ENCODE peak calls at places on chromosomes 2 and 18, in nine cellular contexts. One of them, this sample, is unnamed.

GRCh38 chr2:172088245-172089004 is 3.1 kb downstream of the DLX1 start:
- DNase-seq in posterior vena cava: no peak
- DNase-seq in NCI-H2029 treated with DMSO at 0.1 percent for 48 hours: no peak
- DNase-seq in GM23338: peak; percentile 66
- DNase-seq in ovary: no peak
- DNase-seq in psoas muscle: no peak
- DNase-seq in RCC 7860: no peak
- DNase-seq in GM18507: no peak
- DNase-seq in DMS153: no peak
- DNase-seq in this sample: no peak

GRCh38 chr18:57737661-57738060 is 65.5 kb downstream of the ATP8B1 start:
- DNase-seq in NCI-H2029 treated with DMSO at 0.1 percent for 48 hours: no peak
- DNase-seq in RCC 7860: peak; percentile 68
- DNase-seq in psoas muscle: peak; percentile 75
- DNase-seq in GM23338: no peak
- DNase-seq in GM18507: no peak
- DNase-seq in posterior vena cava: peak; percentile 93
- DNase-seq in DMS153: no peak
- DNase-seq in ovary: no peak
- DNase-seq in this sample: no peak

GRCh38 chr18:44627245-44627644 is 53.4 kb upstream of the SETBP1 start:
- DNase-seq in DMS153: no peak
- DNase-seq in GM18507: no peak
- DNase-seq in psoas muscle: no peak
- DNase-seq in NCI-H2029 treated with DMSO at 0.1 percent for 48 hours: no peak
- DNase-seq in ovary: no peak
- DNase-seq in GM23338: no peak
- DNase-seq in posterior vena cava: no peak
- DNase-seq in RCC 7860: peak; percentile 41
- DNase-seq in this sample: no peak

GRCh38 chr2:207311316-207312005 is 145.7 kb upstream of the KLF7 start:
- DNase-seq in RCC 7860: peak; percentile 84
- DNase-seq in NCI-H2029 treated with DMSO at 0.1 percent for 48 hours: no peak
- DNase-seq in DMS153: peak; percentile 78
- DNase-seq in GM18507: no peak
- DNase-seq in psoas muscle: peak; percentile 25
- DNase-seq in posterior vena cava: no peak
- DNase-seq in ovary: no peak
- DNase-seq in GM23338: no peak
- DNase-seq in this sample: peak; percentile 73

GRCh38 chr2:153866595-153866994 is 5.1 kb upstream of the GALNT13 start:
- DNase-seq in RCC 7860: no peak
- DNase-seq in GM23338: no peak
- DNase-seq in DMS153: no peak
- DNase-seq in ovary: no peak
- DNase-seq in posterior vena cava: no peak
- DNase-seq in psoas muscle: no peak
- DNase-seq in GM18507: no peak
- DNase-seq in NCI-H2029 treated with DMSO at 0.1 percent for 48 hours: no peak
- DNase-seq in this sample: no peak

GRCh38 chr2:112149194-112149593 is 11.0 kb downstream of the FBLN7 start:
- DNase-seq in RCC 7860: no peak
- DNase-seq in DMS153: no peak
- DNase-seq in posterior vena cava: peak; percentile 63
- DNase-seq in NCI-H2029 treated with DMSO at 0.1 percent for 48 hours: no peak
- DNase-seq in GM18507: no peak
- DNase-seq in psoas muscle: no peak
- DNase-seq in GM23338: no peak
- DNase-seq in ovary: no peak
- DNase-seq in this sample: no peak

GRCh38 chr2:171365778-171366177 is 68.0 kb downstream of the METTL8 start:
- DNase-seq in NCI-H2029 treated with DMSO at 0.1 percent for 48 hours: no peak
- DNase-seq in DMS153: no peak
- DNase-seq in ovary: no peak
- DNase-seq in RCC 7860: no peak
- DNase-seq in psoas muscle: no peak
- DNase-seq in posterior vena cava: no peak
- DNase-seq in GM23338: no peak
- DNase-seq in GM18507: no peak
- DNase-seq in this sample: no peak

GRCh38 chr2:1930956-1931914 is 186.9 kb upstream of the PXDN start:
- DNase-seq in psoas muscle: no peak
- DNase-seq in RCC 7860: no peak
- DNase-seq in posterior vena cava: no peak
- DNase-seq in GM18507: no peak
- DNase-seq in GM23338: no peak
- DNase-seq in NCI-H2029 treated with DMSO at 0.1 percent for 48 hours: no peak
- DNase-seq in DMS153: no peak
- DNase-seq in ovary: no peak
- DNase-seq in this sample: no peak

GRCh38 chr2:38572167-38572566 is 30.6 kb downstream of the HNRNPLL start:
- DNase-seq in RCC 7860: no peak
- DNase-seq in psoas muscle: no peak
- DNase-seq in DMS153: no peak
- DNase-seq in GM18507: no peak
- DNase-seq in NCI-H2029 treated with DMSO at 0.1 percent for 48 hours: no peak
- DNase-seq in posterior vena cava: no peak
- DNase-seq in GM23338: no peak
- DNase-seq in ovary: peak; percentile 44
- DNase-seq in this sample: no peak

GRCh38 chr18:56789004-56789888 is 138.1 kb downstream of the WDR7 start:
- DNase-seq in DMS153: no peak
- DNase-seq in GM23338: peak; percentile 81
- DNase-seq in ovary: no peak
- DNase-seq in NCI-H2029 treated with DMSO at 0.1 percent for 48 hours: no peak
- DNase-seq in RCC 7860: no peak
- DNase-seq in posterior vena cava: no peak
- DNase-seq in psoas muscle: no peak
- DNase-seq in GM18507: no peak
- DNase-seq in this sample: peak; percentile 13

GRCh38 chr2:237315881-237316225 is 98.1 kb downstream of the COL6A3 start:
- DNase-seq in GM18507: no peak
- DNase-seq in posterior vena cava: no peak
- DNase-seq in psoas muscle: no peak
- DNase-seq in DMS153: no peak
- DNase-seq in ovary: no peak
- DNase-seq in RCC 7860: no peak
- DNase-seq in GM23338: no peak
- DNase-seq in NCI-H2029 treated with DMSO at 0.1 percent for 48 hours: no peak
- DNase-seq in this sample: no peak

GRCh38 chr2:234488913-234489451 is 7.9 kb downstream of the ARL4C start:
- DNase-seq in DMS153: no peak
- DNase-seq in RCC 7860: no peak
- DNase-seq in ovary: no peak
- DNase-seq in posterior vena cava: peak; percentile 54
- DNase-seq in psoas muscle: no peak
- DNase-seq in GM18507: peak; percentile 33
- DNase-seq in NCI-H2029 treated with DMSO at 0.1 percent for 48 hours: no peak
- DNase-seq in GM23338: no peak
- DNase-seq in this sample: no peak

GRCh38 chr2:232653441-232653840 is 20.0 kb downstream of the EFHD1 start:
- DNase-seq in GM18507: no peak
- DNase-seq in ovary: no peak
- DNase-seq in NCI-H2029 treated with DMSO at 0.1 percent for 48 hours: no peak
- DNase-seq in GM23338: no peak
- DNase-seq in psoas muscle: no peak
- DNase-seq in posterior vena cava: no peak
- DNase-seq in RCC 7860: no peak
- DNase-seq in DMS153: no peak
- DNase-seq in this sample: no peak

GRCh38 chr18:58544179-58544578 is 84.7 kb downstream of the ALPK2 start:
- DNase-seq in GM18507: no peak
- DNase-seq in ovary: no peak
- DNase-seq in DMS153: no peak
- DNase-seq in psoas muscle: no peak
- DNase-seq in NCI-H2029 treated with DMSO at 0.1 percent for 48 hours: no peak
- DNase-seq in GM23338: no peak
- DNase-seq in posterior vena cava: no peak
- DNase-seq in RCC 7860: no peak
- DNase-seq in this sample: no peak

GRCh38 chr2:176501652-176502051 is 232.4 kb downstream of the MTX2 start:
- DNase-seq in posterior vena cava: no peak
- DNase-seq in NCI-H2029 treated with DMSO at 0.1 percent for 48 hours: peak; percentile 87
- DNase-seq in psoas muscle: no peak
- DNase-seq in ovary: no peak
- DNase-seq in GM23338: no peak
- DNase-seq in DMS153: peak; percentile 95
- DNase-seq in GM18507: no peak
- DNase-seq in RCC 7860: no peak
- DNase-seq in this sample: no peak

GRCh38 chr18:23354625-23355024 is 98.5 kb upstream of the RIOK3 start:
- DNase-seq in psoas muscle: no peak
- DNase-seq in NCI-H2029 treated with DMSO at 0.1 percent for 48 hours: no peak
- DNase-seq in DMS153: no peak
- DNase-seq in RCC 7860: peak; percentile 81
- DNase-seq in posterior vena cava: no peak
- DNase-seq in ovary: no peak
- DNase-seq in GM23338: no peak
- DNase-seq in GM18507: no peak
- DNase-seq in this sample: no peak

GRCh38 chr2:20218331-20219320 is 6.3 kb downstream of the SDC1 start:
- DNase-seq in GM18507: no peak
- DNase-seq in NCI-H2029 treated with DMSO at 0.1 percent for 48 hours: no peak
- DNase-seq in GM23338: no peak
- DNase-seq in DMS153: no peak
- DNase-seq in posterior vena cava: peak; percentile 72
- DNase-seq in RCC 7860: no peak
- DNase-seq in psoas muscle: no peak
- DNase-seq in ovary: no peak
- DNase-seq in this sample: no peak

GRCh38 chr2:45469314-45470099 is 141.6 kb downstream of the SRBD1 start:
- DNase-seq in GM18507: no peak
- DNase-seq in posterior vena cava: no peak
- DNase-seq in DMS153: peak; percentile 71
- DNase-seq in NCI-H2029 treated with DMSO at 0.1 percent for 48 hours: peak; percentile 58
- DNase-seq in RCC 7860: no peak
- DNase-seq in psoas muscle: no peak
- DNase-seq in GM23338: no peak
- DNase-seq in ovary: no peak
- DNase-seq in this sample: no peak

GRCh38 chr2:70111752-70112591 is 24.7 kb downstream of the PCBP1 start:
- DNase-seq in ovary: no peak
- DNase-seq in posterior vena cava: peak; percentile 25
- DNase-seq in GM18507: no peak
- DNase-seq in psoas muscle: no peak
- DNase-seq in DMS153: peak; percentile 34
- DNase-seq in NCI-H2029 treated with DMSO at 0.1 percent for 48 hours: peak; percentile 50
- DNase-seq in RCC 7860: no peak
- DNase-seq in GM23338: no peak
- DNase-seq in this sample: no peak

GRCh38 chr18:77103991-77104521 is 28.5 kb downstream of the MBP start:
- DNase-seq in DMS153: no peak
- DNase-seq in GM23338: no peak
- DNase-seq in NCI-H2029 treated with DMSO at 0.1 percent for 48 hours: no peak
- DNase-seq in posterior vena cava: no peak
- DNase-seq in GM18507: no peak
- DNase-seq in RCC 7860: no peak
- DNase-seq in psoas muscle: no peak
- DNase-seq in ovary: peak; percentile 65
- DNase-seq in this sample: no peak

GRCh38 chr2:134892282-134893054 is 26.2 kb upstream of the CCNT2 start:
- DNase-seq in RCC 7860: no peak
- DNase-seq in posterior vena cava: no peak
- DNase-seq in GM23338: no peak
- DNase-seq in NCI-H2029 treated with DMSO at 0.1 percent for 48 hours: no peak
- DNase-seq in GM18507: no peak
- DNase-seq in DMS153: no peak
- DNase-seq in psoas muscle: no peak
- DNase-seq in ovary: no peak
- DNase-seq in this sample: no peak

GRCh38 chr18:63617049-63617995 is 26.7 kb downstream of the SERPINB4 start:
- DNase-seq in GM23338: peak; percentile 22
- DNase-seq in GM18507: no peak
- DNase-seq in NCI-H2029 treated with DMSO at 0.1 percent for 48 hours: no peak
- DNase-seq in RCC 7860: no peak
- DNase-seq in posterior vena cava: no peak
- DNase-seq in DMS153: peak; percentile 39
- DNase-seq in psoas muscle: no peak
- DNase-seq in ovary: no peak
- DNase-seq in this sample: no peak

GRCh38 chr2:22855081-22855480 is 529.9 kb upstream of the KLHL29 start:
- DNase-seq in DMS153: no peak
- DNase-seq in ovary: no peak
- DNase-seq in GM18507: no peak
- DNase-seq in GM23338: no peak
- DNase-seq in NCI-H2029 treated with DMSO at 0.1 percent for 48 hours: no peak
- DNase-seq in psoas muscle: no peak
- DNase-seq in posterior vena cava: no peak
- DNase-seq in RCC 7860: no peak
- DNase-seq in this sample: no peak

GRCh38 chr2:46268196-46268595 is 29.0 kb upstream of the EPAS1 start:
- DNase-seq in RCC 7860: no peak
- DNase-seq in DMS153: no peak
- DNase-seq in psoas muscle: no peak
- DNase-seq in NCI-H2029 treated with DMSO at 0.1 percent for 48 hours: no peak
- DNase-seq in posterior vena cava: no peak
- DNase-seq in ovary: no peak
- DNase-seq in GM23338: no peak
- DNase-seq in GM18507: no peak
- DNase-seq in this sample: no peak

GRCh38 chr2:103159018-103159417 is 397.2 kb downstream of the TMEM182 start:
- DNase-seq in RCC 7860: no peak
- DNase-seq in NCI-H2029 treated with DMSO at 0.1 percent for 48 hours: no peak
- DNase-seq in ovary: no peak
- DNase-seq in GM18507: no peak
- DNase-seq in DMS153: no peak
- DNase-seq in posterior vena cava: no peak
- DNase-seq in psoas muscle: no peak
- DNase-seq in GM23338: no peak
- DNase-seq in this sample: no peak

GRCh38 chr2:176561706-176562105 is 292.5 kb downstream of the MTX2 start:
- DNase-seq in GM18507: no peak
- DNase-seq in posterior vena cava: no peak
- DNase-seq in NCI-H2029 treated with DMSO at 0.1 percent for 48 hours: no peak
- DNase-seq in DMS153: no peak
- DNase-seq in GM23338: peak; percentile 19
- DNase-seq in psoas muscle: no peak
- DNase-seq in RCC 7860: peak; percentile 26
- DNase-seq in ovary: no peak
- DNase-seq in this sample: no peak

GRCh38 chr2:98478861-98479770 is 34.5 kb downstream of the INPP4A start:
- DNase-seq in RCC 7860: no peak
- DNase-seq in psoas muscle: no peak
- DNase-seq in GM23338: no peak
- DNase-seq in DMS153: no peak
- DNase-seq in ovary: no peak
- DNase-seq in posterior vena cava: no peak
- DNase-seq in GM18507: no peak
- DNase-seq in NCI-H2029 treated with DMSO at 0.1 percent for 48 hours: no peak
- DNase-seq in this sample: no peak

GRCh38 chr2:71545572-71546274 is 92.4 kb downstream of the DYSF start:
- DNase-seq in GM23338: peak; percentile 87
- DNase-seq in DMS153: peak; percentile 43
- DNase-seq in RCC 7860: peak; percentile 54
- DNase-seq in posterior vena cava: peak; percentile 84
- DNase-seq in psoas muscle: no peak
- DNase-seq in GM18507: peak; percentile 30
- DNase-seq in ovary: peak; percentile 56
- DNase-seq in NCI-H2029 treated with DMSO at 0.1 percent for 48 hours: peak; percentile 25
- DNase-seq in this sample: peak; percentile 30

GRCh38 chr2:26566081-26566375 is 75.1 kb downstream of the CIB4 start:
- DNase-seq in NCI-H2029 treated with DMSO at 0.1 percent for 48 hours: no peak
- DNase-seq in posterior vena cava: peak; percentile 30
- DNase-seq in GM23338: no peak
- DNase-seq in psoas muscle: no peak
- DNase-seq in GM18507: no peak
- DNase-seq in DMS153: no peak
- DNase-seq in RCC 7860: no peak
- DNase-seq in ovary: no peak
- DNase-seq in this sample: no peak

GRCh38 chr18:26383454-26384270 is 157.4 kb downstream of the TAF4B start:
- DNase-seq in NCI-H2029 treated with DMSO at 0.1 percent for 48 hours: peak; percentile 37
- DNase-seq in GM18507: peak; percentile 18
- DNase-seq in ovary: no peak
- DNase-seq in posterior vena cava: no peak
- DNase-seq in RCC 7860: peak; percentile 50
- DNase-seq in GM23338: peak; percentile 69
- DNase-seq in DMS153: peak; percentile 13
- DNase-seq in psoas muscle: no peak
- DNase-seq in this sample: peak; percentile 15

GRCh38 chr2:61090386-61090921 is 24.8 kb downstream of the SANBR start:
- DNase-seq in RCC 7860: no peak
- DNase-seq in NCI-H2029 treated with DMSO at 0.1 percent for 48 hours: no peak
- DNase-seq in psoas muscle: no peak
- DNase-seq in posterior vena cava: no peak
- DNase-seq in ovary: no peak
- DNase-seq in DMS153: no peak
- DNase-seq in GM23338: no peak
- DNase-seq in GM18507: no peak
- DNase-seq in this sample: no peak